ENCODE peak calls at places on chromosome 7, in six cellular contexts. B is adipocyte; D is activated gamma-delta T cell treated with anti-CD3 and anti-CD28 coated beads, Interleukin-2, amount 50 U/mL, for 16 hours; R is fibroblast of pulmonary artery; Y is stomach; N is HT-29. W is an unnamed sample.

GRCh38 chr7:100247152-100247757 is 27.5 kb downstream of the PVRIG start:
- DNase-seq in B (peak; percentile 80), D (no peak), R (peak; percentile 52), Y (peak; percentile 28), N (peak; percentile 84), W (peak; percentile 85)

GRCh38 chr7:29883462-29884398 is 77.4 kb downstream of the WIPF3 start:
- DNase-seq in B (no peak), D (no peak), R (no peak), Y (peak; percentile 60), N (no peak), W (no peak)

GRCh38 chr7:137074386-137075030 is 206.1 kb downstream of the CHRM2 start:
- DNase-seq in B (peak; percentile 75), D (no peak), R (peak; percentile 53), Y (no peak), N (no peak), W (no peak)

GRCh38 chr7:68207676-68208075 is 1211.0 kb downstream of the TYW1 start:
- DNase-seq in B (no peak), D (no peak), R (no peak), Y (no peak), N (no peak), W (no peak)

GRCh38 chr7:71298378-71298777 is 166.4 kb downstream of the GALNT17 start:
- DNase-seq in B (no peak), D (no peak), R (no peak), Y (no peak), N (no peak), W (no peak)

GRCh38 chr7:691361-692045 is 35.0 kb upstream of the DNAAF5 start:
- DNase-seq in B (no peak), D (no peak), R (no peak), Y (no peak), N (no peak), W (no peak)

GRCh38 chr7:5780801-5781496 is 514 bp downstream of the RNF216 start:
- DNase-seq in B (peak; percentile 67), D (peak; percentile 7), R (peak; percentile 30), Y (peak; percentile 45), N (peak; percentile 53), W (no peak)

GRCh38 chr7:122460936-122461335 is 156.4 kb upstream of the FEZF1 start:
- DNase-seq in B (no peak), D (no peak), R (no peak), Y (no peak), N (no peak), W (no peak)

GRCh38 chr7:4700577-4701235 is 18.6 kb downstream of the FOXK1 start:
- DNase-seq in B (no peak), D (no peak), R (peak; percentile 99), Y (no peak), N (no peak), W (peak; percentile 78)

GRCh38 chr7:20114463-20114862 is 102.7 kb downstream of the MACC1 start:
- DNase-seq in B (peak; percentile 8), D (no peak), R (peak; percentile 4), Y (no peak), N (peak; percentile 16), W (no peak)